ENCODE peak calls at places on chromosomes 3 and 15, in ten cellular contexts. M is Panc1, Q is brain microvascular endothelial cell, H is tibial nerve, G is pancreas, R is endothelial cell of umbilical vein, K is spleen, Y is transverse colon, N is WERI-Rb-1, U is A549. S is an unnamed sample.

GRCh38 chr3:69744507-69744906 is 5.2 kb downstream of the MITF start:
- DNase-seq in M (no peak), U (no peak), H (no peak), N (no peak), Y (no peak), Q (no peak), R (no peak), G (no peak), K (no peak), S (no peak)

GRCh38 chr3:69091389-69092029 is 6.8 kb downstream of the ARL6IP5 start:
- DNase-seq in R (no peak), U (no peak), H (no peak), Q (no peak), K (no peak), G (no peak), M (no peak), N (no peak), Y (no peak), S (no peak)

GRCh38 chr3:10189557-10190374 is 25.0 kb downstream of the IRAK2 start:
- DNase-seq in U (peak), H (peak), Q (no peak), Y (peak), R (peak), K (peak), G (peak), M (no peak), N (no peak), S (peak)

GRCh38 chr3:149373235-149374125 is 4.0 kb downstream of the TM4SF1 start:
- DNase-seq in N (no peak), G (no peak), H (no peak), U (peak), K (no peak), R (peak), Y (no peak), Q (no peak), M (no peak), S (no peak)

GRCh38 chr3:72702997-72703396 is 145.2 kb downstream of the SHQ1 start:
- DNase-seq in U (no peak), M (no peak), K (no peak), R (no peak), Y (no peak), N (no peak), H (no peak), Q (no peak), G (no peak), S (no peak)

GRCh38 chr3:78050276-78051080 is 1010.6 kb downstream of the ROBO2 start:
- DNase-seq in H (no peak), K (no peak), R (no peak), N (no peak), M (no peak), U (no peak), Q (no peak), G (no peak), Y (no peak), S (no peak)

GRCh38 chr3:131091768-131092167 is 65.1 kb downstream of the NEK11 start:
- DNase-seq in K (no peak), Q (peak), G (no peak), U (peak), N (no peak), R (no peak), M (no peak), H (no peak), Y (no peak), S (no peak)

GRCh38 chr3:162122405-162122804 is 625.8 kb downstream of the OTOL1 start:
- DNase-seq in K (no peak), Y (no peak), M (no peak), G (no peak), N (no peak), H (no peak), R (no peak), Q (no peak), U (no peak), S (no peak)

GRCh38 chr3:152621006-152621868 is 213.7 kb upstream of the P2RY1 start:
- DNase-seq in N (peak), K (no peak), Y (no peak), Q (no peak), M (no peak), H (no peak), G (peak), U (no peak), R (no peak), S (no peak)

GRCh38 chr3:133980035-133980434 is 49.7 kb downstream of the SLCO2A1 start:
- DNase-seq in Y (no peak), H (no peak), U (no peak), K (no peak), M (no peak), Q (no peak), R (no peak), N (no peak), G (no peak), S (no peak)

GRCh38 chr15:74314897-74315438 is 52.5 kb downstream of the CYP11A1 start:
- DNase-seq in G (no peak), N (peak), U (no peak), K (no peak), R (no peak), M (no peak), H (no peak), Q (no peak), Y (no peak), S (no peak)

GRCh38 chr15:64009798-64010241 is 36.5 kb downstream of the DAPK2 start:
- DNase-seq in R (no peak), H (no peak), N (no peak), U (no peak), G (no peak), Y (no peak), K (no peak), M (no peak), Q (peak), S (no peak)

GRCh38 chr3:164095279-164095678 is 983.0 kb downstream of the SI start:
- DNase-seq in H (no peak), Q (no peak), N (no peak), K (no peak), M (no peak), R (no peak), Y (no peak), U (no peak), G (no peak), S (no peak)

GRCh38 chr3:136070953-136071949 is 105.7 kb downstream of the PPP2R3A start:
- DNase-seq in Y (no peak), H (no peak), M (no peak), G (no peak), Q (peak), K (no peak), U (no peak), R (peak), N (no peak), S (no peak)

GRCh38 chr15:93036922-93037321 is 52.1 kb downstream of the RGMA start:
- DNase-seq in N (no peak), K (peak), Y (peak), Q (no peak), H (no peak), M (no peak), R (no peak), U (no peak), G (no peak), S (peak)

GRCh38 chr15:53978248-53978906 is at the start of gene UNC13C:
- DNase-seq in H (no peak), K (no peak), Q (peak), N (peak), U (peak), M (no peak), G (peak), Y (peak), R (no peak), S (peak)

GRCh38 chr15:40297356-40297755 is 10.4 kb downstream of the PLCB2 start:
- DNase-seq in Y (no peak), H (no peak), Q (no peak), R (no peak), N (no peak), U (no peak), K (peak), G (no peak), M (no peak), S (no peak)
- H3K27ac ChIP-seq in Y (no peak), H (no peak), Q (no peak), R (no peak), N (no peak), U (no peak), K (no peak), G (no peak), M (no peak), S (no peak)

DNA sequence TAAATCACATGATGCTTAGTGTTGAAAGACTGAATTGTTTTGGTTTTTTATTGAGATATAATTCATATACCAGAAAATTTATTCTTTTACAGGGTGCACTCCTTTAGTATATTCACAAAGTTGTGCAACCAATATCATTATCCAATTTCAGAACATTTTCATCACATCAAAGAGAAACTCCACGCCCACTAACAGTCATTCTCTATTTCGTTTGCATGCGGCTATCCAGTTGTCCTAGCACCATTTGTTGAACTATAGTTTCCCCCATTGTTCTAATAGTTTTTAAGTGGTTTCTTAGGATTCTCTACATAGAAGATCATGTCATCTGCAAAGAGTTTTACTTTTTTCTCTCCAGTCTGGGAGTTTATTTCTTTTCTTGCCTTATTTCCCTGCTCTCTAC is 3.6 kb downstream of the EHD4 start:
- DNase-seq in M (no peak), G (no peak), K (no peak), H (no peak), Y (no peak), Q (no peak), N (no peak), R (no peak), U (no peak), S (no peak)
- H3K4me3 ChIP-seq in M (no peak), G (no peak), K (no peak), H (no peak), Y (no peak), Q (no peak), N (no peak), R (no peak), U (no peak), S (no peak)

GRCh38 chr15:35671197-35671596 is 125.2 kb upstream of the DPH6 start:
- DNase-seq in R (no peak), Q (no peak), U (no peak), H (no peak), Y (no peak), G (no peak), K (no peak), M (no peak), N (no peak), S (no peak)

GRCh38 chr15:35671981-35672380 is 126.0 kb upstream of the DPH6 start:
- DNase-seq in R (no peak), Q (no peak), N (no peak), Y (no peak), K (no peak), H (no peak), M (no peak), U (no peak), G (no peak), S (no peak)

GRCh38 chr15:35669457-35670045 is 123.6 kb upstream of the DPH6 start:
- DNase-seq in G (no peak), K (no peak), H (no peak), Q (no peak), M (no peak), U (no peak), R (no peak), Y (no peak), N (no peak), S (no peak)

GRCh38 chr15:35674873-35675781 is 129.2 kb upstream of the DPH6 start:
- DNase-seq in R (peak), N (no peak), Y (no peak), Q (peak), H (peak), G (no peak), U (no peak), M (no peak), K (no peak), S (no peak)

GRCh38 chr15:35673093-35673573 is 127.2 kb upstream of the DPH6 start:
- DNase-seq in H (no peak), K (no peak), N (no peak), M (no peak), U (no peak), Q (no peak), Y (no peak), R (peak), G (no peak), S (no peak)
- H3K27ac ChIP-seq in H (no peak), K (peak), N (no peak), M (no peak), U (no peak), Q (no peak), Y (no peak), R (peak), G (no peak), S (no peak)

DNA sequence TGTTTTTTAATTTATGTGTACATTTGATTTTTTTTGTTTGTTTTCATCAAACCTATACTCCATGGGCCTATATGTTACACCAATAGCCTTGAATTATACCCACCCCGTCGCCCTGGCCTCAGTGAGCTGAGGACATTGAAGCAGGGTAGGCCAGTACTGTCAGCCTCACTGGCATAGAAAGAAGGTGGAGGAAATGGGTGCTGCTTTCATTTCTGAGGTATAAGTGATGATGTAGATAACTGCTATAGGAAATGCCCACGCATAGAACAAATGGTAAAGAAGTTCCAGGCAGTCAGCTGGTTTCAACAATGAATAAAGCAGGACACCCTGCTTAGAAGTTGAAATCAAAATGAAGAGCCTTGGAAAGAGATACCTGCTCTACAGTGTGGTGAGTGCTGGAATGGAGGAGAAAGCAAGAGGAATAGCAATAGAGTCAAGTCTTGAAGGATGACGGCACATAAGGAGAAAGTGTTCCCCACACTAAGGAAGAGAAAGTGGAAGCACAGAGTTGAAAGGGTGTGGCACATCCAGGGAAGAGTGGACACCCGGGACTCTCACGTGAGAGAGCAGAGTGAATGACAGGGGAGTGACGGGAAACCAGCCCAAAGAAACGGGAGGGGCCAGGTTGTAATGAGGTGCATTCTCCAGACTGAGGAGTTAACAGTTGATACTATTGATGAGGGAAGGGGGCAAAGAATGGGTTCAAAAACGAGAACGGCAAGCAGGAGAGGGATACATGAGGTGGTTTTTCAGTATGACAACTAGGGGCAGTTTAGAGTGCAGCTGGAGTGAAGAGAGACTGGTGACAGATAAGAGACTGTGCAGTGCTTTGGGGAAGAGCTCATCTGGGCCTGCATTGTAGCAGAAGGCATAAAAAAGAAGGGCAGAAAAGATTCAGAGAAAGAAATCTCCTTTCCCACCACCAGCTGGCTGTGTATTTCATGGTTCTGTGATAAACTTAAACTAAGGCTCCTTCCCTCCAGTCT is 70.5 kb downstream of the KLHL25 start:
- DNase-seq in G (no peak), U (no peak), M (no peak), H (no peak), Y (no peak), Q (no peak), K (no peak), N (no peak), R (no peak), S (no peak)
- H3K4me3 ChIP-seq in G (no peak), U (no peak), M (no peak), H (no peak), Y (no peak), Q (no peak), K (no peak), N (no peak), R (no peak), S (no peak)

GRCh38 chr3:123799544-123800351 is 84.4 kb downstream of the MYLK start:
- DNase-seq in H (peak), M (no peak), U (peak), G (no peak), K (no peak), Q (peak), N (peak), Y (peak), R (no peak), S (no peak)
- H3K27ac ChIP-seq in H (no peak), M (no peak), U (peak), G (no peak), K (no peak), Q (no peak), N (no peak), Y (peak), R (no peak), S (no peak)